ENCODE peak calls at places on chromosome 1, in eight cellular contexts. U is body of pancreas, W is mammary epithelial cell, B is IMR-90, A is upper lobe of right lung, V is transverse colon, R is heart right ventricle, P is lower lobe of right lung. Y is an unnamed sample. For H3K27me3 and H3K9me3, the result is how much of the 10 kb centered on the place peaks cover.

GRCh38 chr1:206685749-206686485 is 1.2 kb downstream of the MAPKAPK2 start:
- DNase-seq in U (peak), W (peak), B (peak), A (peak), V (peak), R (peak), P (peak), Y (peak)

GRCh38 chr1:119978018-119978505 is 81.7 kb upstream of the ADAM30 start:
- DNase-seq in U (no peak), W (no peak), B (no peak), A (no peak), V (no peak), R (no peak), P (peak), Y (no peak)

GRCh38 chr1:246534114-246534513 is 27.0 kb upstream of the SMYD3 start:
- DNase-seq in U (no peak), W (no peak), B (no peak), A (no peak), V (no peak), R (no peak), P (no peak), Y (no peak)

GRCh38 chr1:233614743-233615521 is 1.0 kb downstream of the KCNK1 start:
- DNase-seq in U (peak), W (peak), B (no peak), A (peak), V (peak), R (no peak), P (no peak), Y (no peak)

GRCh38 chr1:9242338-9242969 is 7.9 kb downstream of the H6PD start:
- DNase-seq in U (peak), W (no peak), B (no peak), A (peak), V (peak), R (peak), P (peak), Y (peak)

GRCh38 chr1:221994274-221994698 is 252.4 kb upstream of the DUSP10 start:
- DNase-seq in U (no peak), W (peak), B (peak), A (no peak), V (no peak), R (no peak), P (no peak), Y (no peak)

GRCh38 chr1:89547563-89548485 is 23.2 kb downstream of the LRRC8B start:
- DNase-seq in U (peak), W (peak), B (peak), A (no peak), V (no peak), R (no peak), P (no peak), Y (no peak)

GRCh38 chr1:86471296-86471695 is 2.6 kb downstream of the CLCA1 start:
- DNase-seq in U (no peak), W (no peak), B (no peak), A (no peak), V (no peak), R (no peak), P (no peak), Y (no peak)

GRCh38 chr1:94239796-94240195 is 2.4 kb upstream of the ARHGAP29 start:
- DNase-seq in U (no peak), W (peak), B (peak), A (no peak), V (no peak), R (no peak), P (no peak), Y (no peak)

GRCh38 chr1:112488141-112488540 is 20.6 kb upstream of the WNT2B start:
- DNase-seq in U (no peak), W (no peak), B (no peak), A (no peak), V (no peak), R (no peak), P (no peak), Y (no peak)

GRCh38 chr1:5993553-5994510 is 1.6 kb upstream of the NPHP4 start:
- DNase-seq in U (no peak), W (peak), B (no peak), A (peak), V (no peak), R (peak), P (peak), Y (peak)

GRCh38 chr1:55534565-55535091 is 319.5 kb upstream of the USP24 start:
- DNase-seq in U (no peak), W (no peak), B (no peak), A (no peak), V (no peak), R (no peak), P (no peak), Y (no peak)

GRCh38 chr1:32249831-32250525 is 1.1 kb upstream of the LCK start:
- DNase-seq in U (no peak), W (no peak), B (peak), A (no peak), V (peak), R (peak), P (no peak), Y (peak)

GRCh38 chr1:222970040-222970439 is 155.2 kb downstream of the DISP1 start:
- DNase-seq in U (no peak), W (no peak), B (no peak), A (no peak), V (no peak), R (no peak), P (no peak), Y (no peak)

GRCh38 chr1:183318433-183318832 is 99.7 kb downstream of the NMNAT2 start:
- DNase-seq in U (peak), W (peak), B (peak), A (peak), V (peak), R (peak), P (peak), Y (peak)

GRCh38 chr1:1596493-1597274 is 3.3 kb downstream of the FNDC10 start:
- DNase-seq in U (no peak), W (no peak), B (no peak), A (no peak), V (no peak), R (no peak), P (no peak), Y (no peak)

GRCh38 chr1:113372546-113372945 is 17.8 kb upstream of the MAGI3 start:
- DNase-seq in U (no peak), W (no peak), B (no peak), A (no peak), V (no peak), R (no peak), P (no peak), Y (no peak)

GRCh38 chr1:6507037-6507428 is 15.6 kb upstream of the PLEKHG5 start:
- DNase-seq in U (no peak), W (no peak), B (no peak), A (no peak), V (no peak), R (no peak), P (no peak), Y (no peak)

GRCh38 chr1:15617874-15618684 is 821 bp downstream of the DDI2 start:
- DNase-seq in U (no peak), W (peak), B (no peak), A (peak), V (peak), R (no peak), P (peak), Y (peak)

GRCh38 chr1:22600071-22600816 is 36.2 kb upstream of the C1QA start:
- DNase-seq in U (no peak), W (no peak), B (no peak), A (no peak), V (peak), R (no peak), P (no peak), Y (no peak)

GRCh38 chr1:22601610-22602009 is 34.8 kb upstream of the C1QA start:
- DNase-seq in U (no peak), W (no peak), B (no peak), A (no peak), V (no peak), R (no peak), P (no peak), Y (no peak)

GRCh38 chr1:22598736-22599135 is 35.4 kb downstream of the EPHA8 start:
- DNase-seq in U (no peak), W (no peak), B (no peak), A (no peak), V (no peak), R (no peak), P (peak), Y (no peak)

GRCh38 chr1:22600817-22601605 is 35.4 kb upstream of the C1QA start:
- DNase-seq in U (no peak), W (no peak), B (no peak), A (no peak), V (no peak), R (no peak), P (no peak), Y (no peak)

DNA sequence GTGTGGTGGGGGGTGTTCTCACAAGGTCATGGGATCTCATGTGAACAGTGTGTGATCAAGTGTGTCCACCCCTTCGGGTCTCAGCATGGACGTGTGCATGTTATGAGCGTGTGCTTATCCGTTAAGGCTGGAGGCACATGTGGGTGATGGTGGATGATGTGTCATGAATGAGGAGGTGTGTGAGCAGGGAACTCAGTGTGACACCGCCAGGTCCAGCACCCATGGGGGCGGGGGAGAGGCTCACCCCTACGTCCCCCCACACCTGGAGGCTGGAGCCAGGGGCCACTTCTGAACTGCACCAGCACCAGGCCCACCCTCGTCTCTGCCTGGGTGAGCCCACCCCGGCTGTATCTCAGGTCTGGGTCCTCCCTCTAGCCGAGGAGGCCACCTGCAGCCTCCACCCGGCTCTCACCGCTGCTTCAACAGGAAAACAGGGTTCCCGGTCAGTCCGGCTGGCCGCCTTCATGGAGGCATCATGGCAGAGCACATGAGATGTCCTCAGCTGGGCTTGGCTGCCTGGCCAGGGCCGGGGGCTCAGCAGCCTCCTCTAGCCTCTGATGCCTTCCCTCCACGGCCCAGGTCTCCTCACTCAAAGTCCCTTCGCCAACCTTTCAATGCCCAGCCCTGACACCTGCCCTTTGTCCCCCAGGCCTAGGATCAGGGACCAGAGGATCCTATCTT is 34.2 kb upstream of the C1QA start:
- DNase-seq in U (no peak), W (no peak), B (no peak), A (no peak), V (no peak), R (no peak), P (no peak), Y (no peak)
- H3K27me3 ChIP-seq in U (under half), W (under half), B (half or more), A (under half), V (half or more), R (under half), P (under half), Y (half or more)

DNA sequence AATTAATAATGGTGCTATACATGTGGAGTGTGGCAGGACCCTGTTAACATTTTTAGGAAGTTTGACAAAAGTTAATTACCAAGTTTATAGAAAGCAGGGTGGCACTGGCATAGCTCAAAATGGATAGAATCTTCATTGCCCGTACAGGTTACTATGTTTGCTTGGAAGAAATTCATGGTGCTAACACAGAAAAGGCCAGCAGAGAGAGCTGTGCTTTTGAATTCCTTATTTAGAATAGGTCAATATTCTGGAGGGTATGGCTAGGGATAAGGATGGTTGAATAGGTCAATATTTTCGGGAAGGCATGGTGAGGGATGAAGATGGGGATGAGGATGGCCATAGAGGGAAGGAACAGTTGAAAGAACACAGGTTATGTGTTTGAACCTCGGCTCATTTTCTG is 345.1 kb downstream of the LMO4 start:
- DNase-seq in U (no peak), W (no peak), B (no peak), A (no peak), V (no peak), R (no peak), P (no peak), Y (no peak)
- TF ChIP-seq CTCF in U (no peak), W (no peak), B (no peak), A (no peak), V (no peak), R (no peak), P (no peak), Y (no peak)

GRCh38 chr1:2956571-2956970 is 64.7 kb upstream of the ACTRT2 start:
- DNase-seq in U (no peak), W (no peak), B (no peak), A (no peak), V (no peak), R (no peak), P (no peak), Y (no peak)

GRCh38 chr1:2957329-2957728 is 63.9 kb upstream of the ACTRT2 start:
- DNase-seq in U (no peak), W (no peak), B (no peak), A (no peak), V (no peak), R (no peak), P (no peak), Y (no peak)

GRCh38 chr1:2952992-2953391 is 68.3 kb upstream of the ACTRT2 start:
- DNase-seq in U (no peak), W (no peak), B (no peak), A (peak), V (no peak), R (no peak), P (peak), Y (no peak)

GRCh38 chr1:2953688-2954285 is 67.5 kb upstream of the ACTRT2 start:
- DNase-seq in U (no peak), W (no peak), B (no peak), A (peak), V (no peak), R (no peak), P (peak), Y (no peak)

GRCh38 chr1:2955652-2956051 is 65.6 kb upstream of the ACTRT2 start:
- DNase-seq in U (no peak), W (no peak), B (no peak), A (no peak), V (no peak), R (no peak), P (peak), Y (no peak)
- H3K9me3 ChIP-seq in U (under half), W (under half), B (under half), A (under half), V (under half), R (under half), P (under half), Y (half or more)

GRCh38 chr1:38047603-38048146 is 1.1 kb upstream of the POU3F1 start:
- DNase-seq in U (no peak), W (peak), B (peak), A (no peak), V (no peak), R (no peak), P (no peak), Y (no peak)
- H3K27me3 ChIP-seq in U (under half), W (under half), B (half or more), A (under half), V (half or more), R (half or more), P (under half), Y (half or more)

Y was measured in left ventricle myocardium inferior.